ENCODE peak calls at places on chromosomes 16 and 17, in four cellular contexts. H, P, J and F are unnamed samples.

GRCh38 chr17:32622540-32622939 is 135.7 kb downstream of the CDK5R1 start:
- DNase-seq in H (no peak), P (no peak), J (no peak), F (no peak)

GRCh38 chr16:17273142-17273561 is 197.6 kb downstream of the XYLT1 start:
- DNase-seq in H (no peak), P (peak; percentile 16), J (no peak), F (peak; percentile 88)

GRCh38 chr16:8571061-8571596 is 19.2 kb downstream of the TMEM114 start:
- DNase-seq in H (no peak), P (no peak), J (no peak), F (no peak)

GRCh38 chr17:9941305-9941704 is 36.2 kb upstream of the RCVRN start:
- DNase-seq in H (no peak), P (no peak), J (no peak), F (no peak)

GRCh38 chr16:58024673-58025350 is 742 bp upstream of the MMP15 start:
- DNase-seq in H (no peak), P (no peak), J (no peak), F (no peak)

GRCh38 chr17:43338886-43339516 is 59.8 kb upstream of the ARL4D start:
- DNase-seq in H (no peak), P (no peak), J (peak; percentile 52), F (no peak)

GRCh38 chr17:74858672-74859438 is 830 bp downstream of the GRIN2C start:
- DNase-seq in H (no peak), P (no peak), J (no peak), F (no peak)

GRCh38 chr16:3059041-3059722 is 6.3 kb upstream of the IL32 start:
- DNase-seq in H (peak; percentile 92), P (peak; percentile 92), J (peak; percentile 90), F (peak; percentile 36)

GRCh38 chr17:72381597-72382397 is 261.0 kb downstream of the SOX9 start:
- DNase-seq in H (no peak), P (no peak), J (no peak), F (no peak)

GRCh38 chr17:42166196-42166763 is 11.5 kb upstream of the RAB5C start:
- DNase-seq in H (no peak), P (no peak), J (no peak), F (no peak)

GRCh38 chr17:58818654-58819053 is 63.0 kb downstream of the PPM1E start:
- DNase-seq in H (no peak), P (no peak), J (no peak), F (no peak)

GRCh38 chr17:17549732-17550366 is 41.7 kb downstream of the PEMT start:
- DNase-seq in H (no peak), P (no peak), J (no peak), F (no peak)

GRCh38 chr17:50909765-50910661 is 43.9 kb upstream of the TOB1 start:
- DNase-seq in H (no peak), P (no peak), J (peak; percentile 74), F (no peak)

GRCh38 chr17:1078831-1079561 is 82.1 kb downstream of the TIMM22 start:
- DNase-seq in H (no peak), P (no peak), J (no peak), F (no peak)

GRCh38 chr17:17868637-17869522 is 32.1 kb upstream of the SREBF1 start:
- DNase-seq in H (no peak), P (no peak), J (no peak), F (no peak)

GRCh38 chr16:88705746-88706287 is 391 bp downstream of the RNF166 start:
- DNase-seq in H (no peak), P (no peak), J (no peak), F (no peak)

GRCh38 chr16:70800306-70800705 is 652 bp downstream of the VAC14 start:
- DNase-seq in H (no peak), P (peak; percentile 19), J (no peak), F (no peak)

GRCh38 chr16:27819881-27820610 is 243.5 kb downstream of the GSG1L start:
- DNase-seq in H (no peak), P (no peak), J (no peak), F (no peak)

GRCh38 chr16:31149894-31150890 is at the start of gene PRSS36:
- DNase-seq in H (no peak), P (no peak), J (no peak), F (no peak)

GRCh38 chr17:55116440-55116914 is 147.9 kb downstream of the STXBP4 start:
- DNase-seq in H (no peak), P (no peak), J (no peak), F (no peak)